ENCODE peak calls at places on chromosomes 16 and 17, in five cellular contexts. Y is hepatocyte, V is NCI-H510A treated with DMSO at 0.1 percent for 48 hours, D is AG09309, T is HCEC 1CT. G is an unnamed sample.

GRCh38 chr17:80992948-80993624 is 1.4 kb downstream of the CHMP6 start:
- DNase-seq in Y (peak; percentile 4), V (no peak), D (no peak), T (no peak), G (peak; percentile 54)

GRCh38 chr16:86783626-86784266 is 205.4 kb downstream of the FOXL1 start:
- DNase-seq in Y (no peak), V (no peak), D (no peak), T (no peak), G (peak; percentile 35)

GRCh38 chr17:82893779-82894178 is 54.0 kb upstream of the ZNF750 start:
- DNase-seq in Y (no peak), V (no peak), D (no peak), T (no peak), G (no peak)

GRCh38 chr17:82497483-82498405 is 21.8 kb upstream of the FOXK2 start:
- DNase-seq in Y (peak; percentile 35), V (no peak), D (no peak), T (peak; percentile 89), G (peak; percentile 80)

GRCh38 chr16:53369921-53370320 is 64.3 kb upstream of the RBL2 start:
- DNase-seq in Y (no peak), V (no peak), D (peak; percentile 18), T (peak; percentile 38), G (no peak)

GRCh38 chr17:7862692-7863437 is 5.1 kb downstream of the CYB5D1 start:
- DNase-seq in Y (peak; percentile 75), V (peak; percentile 54), D (no peak), T (peak; percentile 38), G (peak; percentile 62)

GRCh38 chr16:70804153-70804728 is 3.3 kb upstream of the VAC14 start:
- DNase-seq in Y (no peak), V (no peak), D (peak; percentile 62), T (peak; percentile 94), G (no peak)

GRCh38 chr16:4345439-4346204 is 5.5 kb downstream of the PAM16 start:
- DNase-seq in Y (no peak), V (peak; percentile 48), D (no peak), T (no peak), G (no peak)

GRCh38 chr17:20995164-20995872 is 47.5 kb downstream of the USP22 start:
- DNase-seq in Y (peak; percentile 5), V (no peak), D (no peak), T (no peak), G (no peak)

GRCh38 chr16:69112285-69113129 is 7.1 kb downstream of the HAS3 start:
- DNase-seq in Y (peak; percentile 69), V (peak; percentile 42), D (no peak), T (no peak), G (peak; percentile 88)

GRCh38 chr16:65178151-65178550 is 56.3 kb upstream of the CDH11 start:
- DNase-seq in Y (no peak), V (no peak), D (no peak), T (peak; percentile 76), G (no peak)

GRCh38 chr16:1014771-1015495 is 33.4 kb downstream of the SOX8 start:
- DNase-seq in Y (peak; percentile 39), V (no peak), D (no peak), T (no peak), G (peak; percentile 80)

G was measured in islet precursor cell.